ENCODE peak calls at places on chromosomes 3 and 15, in ten cellular contexts. R, I, U, Y, H, V, L, D, O and Z are unnamed samples.

GRCh38 chr15:84736375-84736774 is 12.0 kb upstream of the ZNF592 start:
- DNase-seq in R (peak), I (no peak), U (no peak), Y (no peak), H (no peak), V (no peak), L (peak), D (peak), O (peak), Z (no peak)

GRCh38 chr15:67433495-67434099 is 87.3 kb upstream of the C15orf61 start:
- DNase-seq in R (peak), I (no peak), U (peak), Y (no peak), H (no peak), V (peak), L (peak), D (no peak), O (peak), Z (peak)

GRCh38 chr3:121557426-121557934 is 10.3 kb upstream of the ARGFX start:
- DNase-seq in R (no peak), I (no peak), U (no peak), Y (no peak), H (no peak), V (no peak), L (no peak), D (no peak), O (no peak), Z (no peak)

GRCh38 chr15:69976366-69976994 is 121.2 kb downstream of the TLE3 start:
- DNase-seq in R (peak), I (no peak), U (no peak), Y (no peak), H (no peak), V (no peak), L (peak), D (peak), O (peak), Z (no peak)

GRCh38 chr3:143585720-143586456 is 262.4 kb downstream of the SLC9A9 start:
- DNase-seq in R (no peak), I (no peak), U (no peak), Y (no peak), H (no peak), V (no peak), L (peak), D (no peak), O (peak), Z (no peak)

GRCh38 chr3:129327510-129327909 is 48.8 kb downstream of the HMCES start:
- DNase-seq in R (no peak), I (no peak), U (no peak), Y (no peak), H (no peak), V (no peak), L (no peak), D (no peak), O (no peak), Z (no peak)

GRCh38 chr15:80252281-80252619 is 237 bp upstream of the CTXND1 start:
- DNase-seq in R (no peak), I (no peak), U (no peak), Y (no peak), H (no peak), V (no peak), L (no peak), D (no peak), O (no peak), Z (no peak)

GRCh38 chr3:36992806-36993325 is at the start of gene EPM2AIP1:
- DNase-seq in R (no peak), I (no peak), U (no peak), Y (no peak), H (peak), V (peak), L (peak), D (no peak), O (peak), Z (no peak)

GRCh38 chr3:185175370-185175987 is 22.6 kb upstream of the C3orf70 start:
- DNase-seq in R (no peak), I (no peak), U (no peak), Y (peak), H (peak), V (peak), L (peak), D (no peak), O (peak), Z (no peak)